ENCODE peak calls at places on chromosomes 4 and X, in eight cellular contexts. A, B, N, T, C, M, J and F are unnamed samples.

GRCh38 chr4:3069661-3070199 is 4.6 kb downstream of the HTT-AS start:
- DNase-seq in A (no peak), C (no peak), J (no peak), M (no peak), T (no peak), N (no peak), B (no peak), F (no peak)

GRCh38 chr4:30839583-30840520 is 119.7 kb downstream of the PCDH7 start:
- DNase-seq in C (peak; percentile 50), T (no peak), A (peak; percentile 60), M (no peak), J (no peak), B (peak; percentile 83), N (no peak), F (peak; percentile 98)

GRCh38 chrX:29948653-29949052 is 266.7 kb upstream of the MAGEB2 start:
- DNase-seq in M (no peak), J (no peak), A (peak; percentile 13), C (no peak), B (no peak), N (no peak), T (no peak), F (peak; percentile 37)

GRCh38 chr4:176475091-176475490 is 155.3 kb downstream of the SPCS3 start:
- DNase-seq in N (no peak), T (no peak), C (no peak), M (no peak), A (no peak), J (no peak), B (no peak), F (peak; percentile 29)

GRCh38 chr4:10879411-10880110 is 195.0 kb upstream of the CLNK start:
- DNase-seq in M (no peak), A (peak; percentile 59), N (no peak), T (no peak), J (no peak), C (peak; percentile 62), B (peak; percentile 50), F (peak; percentile 49)

GRCh38 chrX:9278475-9279270 is 186.2 kb upstream of the TBL1X start:
- DNase-seq in J (no peak), T (no peak), N (no peak), A (peak; percentile 26), C (no peak), B (no peak), M (no peak), F (no peak)

GRCh38 chr4:176207839-176208238 is 12.5 kb upstream of the SPATA4 start:
- DNase-seq in T (no peak), J (no peak), M (no peak), A (no peak), B (no peak), N (no peak), C (no peak), F (no peak)

GRCh38 chr4:137420901-137421384 is 111.4 kb downstream of the PCDH18 start:
- DNase-seq in A (no peak), N (no peak), B (no peak), C (no peak), T (no peak), J (no peak), M (no peak), F (no peak)

GRCh38 chrX:29841750-29842149 is 373.6 kb upstream of the MAGEB2 start:
- DNase-seq in T (no peak), M (no peak), J (no peak), B (no peak), N (no peak), A (peak; percentile 8), C (peak; percentile 52), F (peak; percentile 23)

GRCh38 chr4:172998527-172999469 is 169.8 kb upstream of the GALNT7 start:
- DNase-seq in B (peak; percentile 90), N (no peak), T (no peak), J (peak; percentile 21), M (no peak), C (peak; percentile 73), A (peak; percentile 91), F (peak; percentile 86)

DNA sequence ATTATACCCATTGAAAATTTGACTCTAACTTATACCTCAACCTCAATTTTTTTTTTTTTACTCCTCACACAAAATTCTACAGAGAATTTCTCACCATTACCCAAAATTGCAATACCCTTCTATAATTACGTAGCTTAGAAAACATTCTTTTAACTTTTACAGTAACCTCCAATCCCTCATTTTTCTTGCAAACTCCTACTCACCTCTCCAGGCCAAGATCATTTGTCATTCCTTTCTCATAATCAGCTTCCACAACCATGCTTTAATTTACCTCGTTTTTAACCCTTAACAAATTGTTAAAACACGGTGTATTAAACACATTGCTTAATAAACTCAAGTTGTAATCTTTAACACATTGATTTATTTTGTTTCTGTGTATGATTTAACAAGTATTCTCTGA is 289.7 kb upstream of the TRAM1L1 start:
- DNase-seq in N (no peak), J (no peak), T (no peak), C (no peak), B (no peak), A (no peak), M (no peak), F (peak; percentile 55)
- TF ChIP-seq CTCF in N (no peak), J (no peak), T (no peak), C (no peak), B (no peak), A (no peak), M (no peak), F (no peak)

GRCh38 chrX:40277672-40278071 is 179.9 kb upstream of the BCOR start:
- DNase-seq in B (no peak), A (no peak), T (no peak), M (no peak), N (no peak), C (no peak), J (no peak), F (no peak)

GRCh38 chrX:40281341-40282005 is 183.7 kb upstream of the BCOR start:
- DNase-seq in B (no peak), C (no peak), N (no peak), T (no peak), M (no peak), J (no peak), A (no peak), F (no peak)

GRCh38 chrX:40279762-40280161 is 182.0 kb upstream of the BCOR start:
- DNase-seq in A (no peak), T (no peak), N (no peak), M (no peak), J (no peak), B (no peak), C (no peak), F (no peak)

GRCh38 chrX:40278340-40279090 is 180.8 kb upstream of the BCOR start:
- DNase-seq in N (no peak), T (no peak), B (peak; percentile 12), C (peak; percentile 23), M (no peak), J (no peak), A (no peak), F (peak; percentile 65)

GRCh38 chrX:40279091-40279430 is 181.3 kb upstream of the BCOR start:
- DNase-seq in A (no peak), J (no peak), M (no peak), T (no peak), N (no peak), B (no peak), C (no peak), F (no peak)
- TF ChIP-seq CTCF in A (no peak), J (no peak), M (no peak), T (no peak), N (no peak), B (no peak), C (no peak), F (no peak)

DNA sequence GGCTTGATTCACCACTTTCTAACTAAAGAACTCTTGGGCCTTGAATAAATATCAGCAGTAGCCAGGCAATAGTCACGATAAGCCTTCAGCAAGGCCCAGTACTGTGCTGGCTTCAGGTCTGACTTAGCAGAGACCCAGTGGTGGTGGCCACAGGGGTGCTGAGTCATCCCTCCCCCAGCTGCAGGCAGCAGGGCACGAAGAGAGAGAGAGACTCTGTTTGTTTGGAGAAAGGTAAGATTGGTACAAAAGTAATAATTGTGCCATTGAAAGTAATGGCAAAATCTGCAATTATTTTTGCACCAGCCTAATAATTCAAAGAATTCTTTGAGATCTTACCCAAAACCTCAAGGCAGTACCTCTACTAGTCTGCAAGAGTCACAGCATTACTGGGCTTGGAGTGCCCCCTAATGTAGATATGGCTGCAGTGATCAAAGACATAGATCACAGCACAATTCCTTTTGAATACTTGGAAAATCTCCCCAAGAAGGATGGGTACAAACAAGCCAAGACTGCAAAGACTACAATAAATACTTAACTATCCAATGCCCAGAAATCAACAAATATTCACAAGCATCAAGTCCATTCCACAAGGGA is 159.5 kb upstream of the USP38 start:
- DNase-seq in B (peak; percentile 57), M (no peak), C (peak; percentile 17), N (no peak), A (peak; percentile 28), T (no peak), J (peak; percentile 20), F (peak; percentile 53)
- TF ChIP-seq CTCF in B (no peak), M (peak; percentile 24), C (peak; percentile 56), N (peak; percentile 31), A (peak; percentile 22), T (no peak), J (no peak), F (peak; percentile 26)

GRCh38 chr4:123398803-123399637 is 2.4 kb downstream of the SPRY1 start:
- DNase-seq in C (peak; percentile 71), M (peak; percentile 89), J (peak; percentile 77), B (peak; percentile 66), T (peak; percentile 52), A (peak; percentile 75), N (peak; percentile 53), F (peak; percentile 68)
- TF ChIP-seq CTCF in C (peak; percentile 45), M (peak; percentile 57), J (no peak), B (peak; percentile 27), T (no peak), A (peak; percentile 20), N (peak; percentile 8), F (no peak)

DNA sequence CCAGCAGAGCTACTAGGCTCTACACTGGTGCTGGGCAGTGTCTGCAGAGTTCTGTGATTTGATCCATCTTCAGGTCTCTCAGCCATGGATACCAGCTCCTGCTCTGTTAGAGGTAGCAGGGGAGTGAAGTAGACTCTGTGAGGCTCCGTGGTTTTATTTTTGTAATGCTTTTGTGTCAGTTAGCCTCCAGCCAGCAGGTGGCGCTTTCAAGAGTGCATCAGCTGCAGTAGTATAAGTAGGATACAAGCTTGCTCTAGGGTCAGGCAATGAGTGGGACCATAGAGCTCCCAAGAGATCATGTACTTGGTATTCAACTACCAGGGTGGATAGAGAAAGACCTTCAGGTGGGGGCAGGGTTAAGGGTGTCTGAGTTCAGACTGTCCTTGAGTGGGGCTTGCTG is 362.5 kb upstream of the TRAM1L1 start:
- DNase-seq in B (no peak), C (no peak), A (no peak), M (no peak), J (peak; percentile 49), N (no peak), T (no peak), F (no peak)
- TF ChIP-seq CTCF in B (no peak), C (peak; percentile 38), A (no peak), M (no peak), J (no peak), N (peak; percentile 30), T (no peak), F (no peak)

DNA sequence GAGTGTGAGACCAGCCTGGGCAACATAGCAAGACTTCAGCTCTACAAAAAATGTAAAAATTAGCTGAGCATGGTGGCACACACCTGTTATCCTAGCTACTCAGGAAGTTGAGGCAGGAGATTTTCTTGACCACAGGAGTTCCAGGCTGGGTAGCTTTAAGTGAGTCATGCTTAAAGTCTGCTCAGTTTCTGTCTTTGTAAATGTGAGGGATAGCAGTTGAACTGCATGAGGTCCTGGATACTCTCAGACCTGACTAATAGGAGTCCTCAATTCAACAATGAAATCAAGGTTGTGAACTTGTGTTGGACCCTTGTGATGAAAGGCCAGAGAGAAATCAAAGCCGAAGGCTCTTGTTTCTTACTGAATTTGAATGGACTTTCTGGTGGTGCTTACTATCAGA is 45.2 kb downstream of the STARD8 start:
- DNase-seq in A (peak; percentile 40), C (peak; percentile 14), M (no peak), N (no peak), B (peak; percentile 23), T (no peak), J (no peak), F (peak; percentile 29)
- TF ChIP-seq CTCF in A (no peak), C (no peak), M (no peak), N (no peak), B (no peak), T (no peak), J (no peak), F (no peak)